ENCODE peak calls at places on chromosomes 6 and 20, in eight cellular contexts. Z is tibial artery, H is upper lobe of right lung, U is tibial nerve, S is ovary, W is hepatocyte, Q is lung, E is GM23338. F is an unnamed sample. For H3K27me3, the result is how much of the 10 kb centered on the place peaks cover.

GRCh38 chr20:8315639-8316573 is 183.8 kb downstream of the PLCB1 start:
- DNase-seq in Z (no peak), H (no peak), U (no peak), S (no peak), W (no peak), Q (peak), E (no peak), F (no peak)

GRCh38 chr6:70738028-70738427 is 70.3 kb downstream of the SMAP1 start:
- DNase-seq in Z (no peak), H (no peak), U (no peak), S (no peak), W (no peak), Q (no peak), E (no peak), F (no peak)

GRCh38 chr20:2386516-2387179 is 5.9 kb downstream of the TGM6 start:
- DNase-seq in Z (no peak), H (no peak), U (no peak), S (no peak), W (no peak), Q (no peak), E (no peak), F (peak)

GRCh38 chr6:105642708-105643107 is 239.8 kb upstream of the PREP start:
- DNase-seq in Z (no peak), H (no peak), U (no peak), S (no peak), W (no peak), Q (no peak), E (no peak), F (peak)

GRCh38 chr20:57753332-57754164 is 43.7 kb upstream of the PMEPA1 start:
- DNase-seq in Z (peak), H (peak), U (no peak), S (no peak), W (no peak), Q (no peak), E (no peak), F (no peak)

GRCh38 chr6:21342496-21342895 is 251.1 kb upstream of the SOX4 start:
- DNase-seq in Z (no peak), H (no peak), U (no peak), S (no peak), W (no peak), Q (peak), E (no peak), F (no peak)

GRCh38 chr20:11979306-11980128 is 61.8 kb downstream of the BTBD3 start:
- DNase-seq in Z (no peak), H (no peak), U (no peak), S (no peak), W (no peak), Q (no peak), E (no peak), F (no peak)

GRCh38 chr6:106063448-106063850 is 22.7 kb upstream of the PRDM1 start:
- DNase-seq in Z (no peak), H (no peak), U (no peak), S (no peak), W (no peak), Q (no peak), E (no peak), F (peak)

GRCh38 chr20:56442381-56443365 is 25.8 kb upstream of the RTF2 start:
- DNase-seq in Z (peak), H (no peak), U (no peak), S (no peak), W (no peak), Q (no peak), E (no peak), F (no peak)

GRCh38 chr6:33966536-33966935 is 162.7 kb upstream of the MLN start:
- DNase-seq in Z (peak), H (peak), U (no peak), S (no peak), W (no peak), Q (no peak), E (no peak), F (no peak)

GRCh38 chr6:44292661-44293365 is 20.3 kb downstream of the AARS2 start:
- DNase-seq in Z (no peak), H (no peak), U (no peak), S (no peak), W (no peak), Q (no peak), E (no peak), F (no peak)
- H3K27me3 ChIP-seq in Z (half or more), H (half or more), U (half or more), S (under half), W (half or more), Q (under half), E (under half), F (under half)

GRCh38 chr6:167847936-167848335 is 21.2 kb downstream of the AFDN start:
- DNase-seq in Z (no peak), H (no peak), U (no peak), S (no peak), W (no peak), Q (no peak), E (peak), F (no peak)

GRCh38 chr6:167848783-167849182 is 22.1 kb downstream of the AFDN start:
- DNase-seq in Z (no peak), H (no peak), U (no peak), S (no peak), W (no peak), Q (no peak), E (no peak), F (no peak)

GRCh38 chr6:167851349-167851952 is 24.7 kb downstream of the AFDN start:
- DNase-seq in Z (no peak), H (no peak), U (no peak), S (no peak), W (no peak), Q (no peak), E (no peak), F (peak)

GRCh38 chr6:167849846-167850459 is 23.2 kb downstream of the AFDN start:
- DNase-seq in Z (no peak), H (no peak), U (no peak), S (no peak), W (peak), Q (no peak), E (peak), F (peak)

GRCh38 chr6:167850792-167851191 is 24.1 kb downstream of the AFDN start:
- DNase-seq in Z (no peak), H (no peak), U (no peak), S (no peak), W (no peak), Q (no peak), E (no peak), F (no peak)
- H3K4me3 ChIP-seq in Z (no peak), H (no peak), U (no peak), S (no peak), W (no peak), Q (no peak), E (no peak), F (no peak)

GRCh38 chr6:122726649-122727048 is 52.9 kb upstream of the FABP7 start:
- DNase-seq in Z (no peak), H (no peak), U (no peak), S (no peak), W (peak), Q (no peak), E (peak), F (peak)
- TF ChIP-seq CTCF in Z (peak), H (peak), U (no peak), S (no peak), W (peak), Q (no peak), E (peak), F (peak)

GRCh38 chr6:111076024-111076680 is 11.2 kb upstream of the SLC16A10 start:
- DNase-seq in Z (no peak), H (no peak), U (no peak), S (no peak), W (no peak), Q (no peak), E (no peak), F (peak)

GRCh38 chr6:111086685-111087084 is 618 bp upstream of the SLC16A10 start:
- DNase-seq in Z (no peak), H (no peak), U (no peak), S (no peak), W (no peak), Q (no peak), E (no peak), F (peak)

GRCh38 chr6:111080713-111081112 is 6.6 kb upstream of the SLC16A10 start:
- DNase-seq in Z (no peak), H (no peak), U (no peak), S (no peak), W (no peak), Q (no peak), E (no peak), F (peak)
- H3K27me3 ChIP-seq in Z (under half), H (under half), U (under half), S (under half), W (under half), Q (under half), E (under half), F (under half)

DNA sequence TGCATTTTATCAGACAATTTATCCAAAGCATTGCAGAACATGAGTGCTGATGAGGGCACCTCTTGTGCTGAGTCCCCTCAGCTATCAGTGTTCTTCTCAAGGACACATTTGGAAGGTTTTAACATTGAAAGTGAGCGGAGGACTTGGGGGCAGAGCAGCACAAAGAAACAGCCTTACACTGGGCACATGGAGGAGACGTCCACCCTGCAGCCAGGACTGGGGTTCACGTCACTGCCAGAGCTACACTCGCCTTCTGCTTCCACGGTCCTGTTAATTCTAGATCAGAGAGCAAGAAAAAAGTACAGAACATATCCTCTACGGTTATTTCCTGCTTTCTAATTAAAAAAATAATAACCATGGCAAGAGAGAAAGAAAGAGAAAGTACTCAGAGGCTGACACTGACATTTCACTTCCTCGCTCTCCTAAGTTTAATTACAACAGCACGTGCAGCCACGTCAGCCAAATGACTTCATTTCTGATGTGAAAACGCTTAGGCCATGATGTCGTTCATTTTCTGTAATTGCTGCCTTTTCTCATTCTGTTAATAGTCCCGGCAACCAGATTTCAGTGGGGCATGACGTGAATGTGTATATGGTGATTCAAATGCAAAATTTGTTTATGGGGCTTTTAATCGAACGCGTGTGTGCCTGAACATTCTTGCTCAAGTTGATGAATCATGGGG is 5.1 kb downstream of the PRND start:
- DNase-seq in Z (no peak), H (no peak), U (no peak), S (no peak), W (no peak), Q (no peak), E (no peak), F (peak)
- H3K4me3 ChIP-seq in Z (no peak), H (peak), U (peak), S (peak), W (no peak), Q (no peak), E (no peak), F (no peak)

GRCh38 chr6:36196049-36196879 is at the start of gene BRPF3:
- DNase-seq in Z (peak), H (peak), U (peak), S (peak), W (peak), Q (peak), E (peak), F (peak)
- TF ChIP-seq CTCF in Z (peak), H (peak), U (peak), S (peak), W (peak), Q (peak), E (peak), F (peak)

GRCh38 chr6:98769546-98769945 is 64.8 kb upstream of the POU3F2 start:
- DNase-seq in Z (no peak), H (no peak), U (no peak), S (no peak), W (peak), Q (no peak), E (peak), F (peak)
- H3K27me3 ChIP-seq in Z (under half), H (under half), U (under half), S (under half), W (under half), Q (under half), E (under half), F (under half)

DNA sequence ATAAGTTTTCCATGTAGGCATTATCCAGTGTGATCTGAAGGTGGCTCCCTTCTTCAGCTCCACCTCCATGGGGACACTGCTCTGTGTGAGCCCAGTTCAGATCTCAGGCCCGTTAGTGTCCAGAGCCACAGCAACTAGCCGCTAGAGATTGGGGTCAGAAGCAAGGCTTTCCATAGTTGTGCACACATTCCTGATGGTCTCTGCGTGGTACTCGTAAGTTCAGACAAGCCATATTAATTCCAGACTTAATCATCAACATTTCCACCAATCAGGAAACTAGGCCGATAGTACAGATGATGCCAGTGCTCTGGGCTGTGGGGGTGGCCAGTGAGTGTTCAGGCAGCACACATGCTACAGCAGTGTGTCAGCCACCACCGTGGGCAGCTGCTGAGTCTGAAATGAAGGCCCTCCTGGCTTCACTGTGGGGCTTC is 17.5 kb upstream of the SYNCRIP start:
- DNase-seq in Z (no peak), H (no peak), U (no peak), S (no peak), W (peak), Q (no peak), E (no peak), F (peak)
- H3K4me3 ChIP-seq in Z (no peak), H (no peak), U (no peak), S (no peak), W (no peak), Q (no peak), E (no peak), F (no peak)

GRCh38 chr20:33576432-33576883 is 85.7 kb upstream of the C20orf144 start:
- DNase-seq in Z (no peak), H (no peak), U (no peak), S (no peak), W (no peak), Q (no peak), E (peak), F (no peak)
- TF ChIP-seq CTCF in Z (no peak), H (no peak), U (no peak), S (no peak), W (no peak), Q (no peak), E (peak), F (peak)

DNA sequence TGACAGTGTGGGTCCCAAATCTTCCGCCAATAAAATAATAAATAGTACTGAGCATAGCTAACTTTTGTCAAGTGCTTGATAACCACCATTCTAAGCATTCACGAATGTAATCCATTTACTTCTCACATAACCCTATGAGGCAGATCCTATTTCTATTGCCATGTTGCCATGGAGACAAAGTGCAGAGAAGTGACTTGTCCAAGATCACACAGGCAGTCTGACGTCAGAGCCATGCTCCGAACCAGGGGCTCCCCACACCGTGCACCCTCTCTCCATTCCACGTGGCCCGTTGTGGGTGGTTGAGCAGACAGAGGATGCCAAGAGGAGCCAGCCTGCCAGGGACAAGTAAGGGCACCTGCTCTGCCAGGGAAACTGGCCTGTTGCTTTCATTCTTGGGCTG is 38.9 kb downstream of the CDH22 start:
- DNase-seq in Z (no peak), H (no peak), U (no peak), S (no peak), W (no peak), Q (no peak), E (no peak), F (no peak)
- H3K27me3 ChIP-seq in Z (half or more), H (under half), U (under half), S (under half), W (half or more), Q (under half), E (under half), F (under half)

F was measured in bronchial epithelial cell.